ENCODE peak calls at places on chromosomes 3 and 15, in five cellular contexts. G, X, I, W and N are unnamed samples.

GRCh38 chr3:184558726-184559125 is 2.9 kb upstream of the EPHB3 start:
- DNase-seq in I (no peak), W (no peak), X (no peak), G (no peak), N (peak; percentile 4)

GRCh38 chr3:66115858-66116654 is 77.3 kb upstream of the MAGI1 start:
- DNase-seq in I (peak; percentile 71), G (peak; percentile 36), X (no peak), W (peak; percentile 98), N (no peak)

GRCh38 chr15:38130739-38131498 is 121.7 kb upstream of the SPRED1 start:
- DNase-seq in I (peak; percentile 93), W (peak; percentile 98), X (no peak), G (peak; percentile 35), N (no peak)

GRCh38 chr15:86590461-86590860 is 510.8 kb downstream of the AGBL1 start:
- DNase-seq in W (no peak), I (no peak), G (no peak), X (no peak), N (no peak)

GRCh38 chr3:100893108-100893507 is 100.1 kb downstream of the ABI3BP start:
- DNase-seq in W (peak; percentile 6), I (no peak), X (no peak), G (no peak), N (no peak)

GRCh38 chr3:137714551-137714950 is 49.6 kb upstream of the SOX14 start:
- DNase-seq in I (no peak), W (no peak), X (no peak), G (no peak), N (no peak)

GRCh38 chr3:105662326-105662725 is 206.5 kb downstream of the CBLB start:
- DNase-seq in W (no peak), I (no peak), X (no peak), G (no peak), N (no peak)

GRCh38 chr15:51366911-51367310 is 25.5 kb downstream of the GLDN start:
- DNase-seq in G (peak; percentile 35), W (peak; percentile 52), X (no peak), I (no peak), N (no peak)

GRCh38 chr3:167497903-167498302 is 24.1 kb upstream of the SERPINI2 start:
- DNase-seq in W (no peak), I (no peak), X (no peak), G (no peak), N (no peak)

GRCh38 chr3:62109534-62109933 is 263.8 kb downstream of the FEZF2 start:
- DNase-seq in X (no peak), W (peak; percentile 96), I (no peak), G (no peak), N (no peak)

DNA sequence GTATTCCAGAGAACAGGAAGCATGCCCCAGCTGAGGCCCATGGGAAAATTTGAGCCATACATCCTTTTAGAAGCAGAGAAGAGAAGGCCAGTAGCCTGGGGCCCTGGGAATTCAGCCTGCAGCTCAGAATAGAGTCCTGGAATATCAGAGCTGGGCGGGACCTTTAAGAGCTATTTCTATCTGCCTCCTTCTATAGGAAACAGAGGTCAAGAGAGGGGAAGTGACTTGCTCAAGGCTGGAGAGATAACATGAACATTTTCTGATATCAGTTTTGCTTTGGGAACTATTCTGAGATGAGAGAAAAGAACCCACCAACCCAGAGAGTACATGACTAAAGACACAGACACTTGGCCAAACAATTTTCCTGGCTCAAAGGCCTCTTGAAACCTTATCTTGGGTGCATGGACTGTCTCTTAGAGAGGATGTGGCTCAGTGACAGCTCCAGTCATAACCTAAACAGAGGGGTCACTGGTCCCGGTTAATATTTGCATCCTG is 26.0 kb downstream of the MASP1 start:
- DNase-seq in X (no peak), I (no peak), G (no peak), W (no peak), N (no peak)
- TF ChIP-seq CTCF in X (no peak), I (no peak), G (no peak), W (no peak), N (no peak)

GRCh38 chr3:50358927-50359759 is at the start of gene TMEM115:
- DNase-seq in I (peak; percentile 98), G (peak; percentile 95), X (peak; percentile 93), W (peak; percentile 99), N (no peak)
- TF ChIP-seq CTCF in I (no peak), G (no peak), X (no peak), W (no peak), N (no peak)

DNA sequence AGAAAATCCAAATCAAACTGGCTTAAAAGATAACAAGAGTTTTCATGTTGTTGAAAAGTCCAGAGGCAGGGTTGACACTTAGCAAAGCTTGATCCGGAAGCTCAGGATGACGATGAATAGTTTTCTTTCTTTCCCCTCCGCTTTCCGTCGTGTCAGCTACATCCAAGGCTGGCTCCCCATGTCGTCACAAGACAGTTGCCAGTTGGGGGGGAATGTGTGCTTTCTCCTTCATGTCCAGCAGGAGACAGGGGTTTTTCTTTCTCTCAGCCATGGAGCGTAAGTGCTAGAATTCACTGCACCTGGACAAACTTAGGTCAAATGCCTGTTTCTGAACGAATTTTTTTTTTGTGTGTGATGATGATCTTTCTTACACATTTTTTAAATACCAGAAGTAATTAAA is 273.8 kb upstream of the RGMA start:
- DNase-seq in I (no peak), W (no peak), X (peak; percentile 27), G (no peak), N (no peak)
- TF ChIP-seq CTCF in I (no peak), W (no peak), X (no peak), G (no peak), N (peak; percentile 19)

DNA sequence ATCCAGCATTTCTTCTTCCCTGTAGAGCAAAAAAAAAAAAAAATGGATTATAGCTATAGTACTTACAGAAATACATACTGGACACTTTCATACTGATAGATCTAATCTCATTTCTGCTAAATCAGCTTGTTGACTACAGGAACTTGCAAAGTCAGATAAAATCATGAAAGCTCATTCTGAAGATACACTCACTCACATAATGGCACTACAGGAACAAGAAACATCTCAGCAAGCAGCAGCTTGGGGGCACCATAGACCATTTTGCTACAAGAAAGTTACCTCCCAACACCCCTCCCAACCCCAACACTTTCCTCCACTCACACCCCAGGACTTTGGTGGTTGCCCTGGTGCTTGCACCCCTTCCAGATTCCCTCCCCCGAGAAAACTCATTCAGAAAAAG is 4.6 kb downstream of the MYH15 start:
- DNase-seq in W (no peak), I (no peak), X (no peak), G (no peak), N (no peak)
- TF ChIP-seq CTCF in W (no peak), I (no peak), X (no peak), G (no peak), N (no peak)

GRCh38 chr15:75145027-75145841 is 56.4 kb upstream of the C15orf39 start:
- DNase-seq in W (no peak), G (no peak), I (peak; percentile 74), X (no peak), N (no peak)
- TF ChIP-seq CTCF in W (no peak), G (no peak), I (no peak), X (no peak), N (peak; percentile 17)

DNA sequence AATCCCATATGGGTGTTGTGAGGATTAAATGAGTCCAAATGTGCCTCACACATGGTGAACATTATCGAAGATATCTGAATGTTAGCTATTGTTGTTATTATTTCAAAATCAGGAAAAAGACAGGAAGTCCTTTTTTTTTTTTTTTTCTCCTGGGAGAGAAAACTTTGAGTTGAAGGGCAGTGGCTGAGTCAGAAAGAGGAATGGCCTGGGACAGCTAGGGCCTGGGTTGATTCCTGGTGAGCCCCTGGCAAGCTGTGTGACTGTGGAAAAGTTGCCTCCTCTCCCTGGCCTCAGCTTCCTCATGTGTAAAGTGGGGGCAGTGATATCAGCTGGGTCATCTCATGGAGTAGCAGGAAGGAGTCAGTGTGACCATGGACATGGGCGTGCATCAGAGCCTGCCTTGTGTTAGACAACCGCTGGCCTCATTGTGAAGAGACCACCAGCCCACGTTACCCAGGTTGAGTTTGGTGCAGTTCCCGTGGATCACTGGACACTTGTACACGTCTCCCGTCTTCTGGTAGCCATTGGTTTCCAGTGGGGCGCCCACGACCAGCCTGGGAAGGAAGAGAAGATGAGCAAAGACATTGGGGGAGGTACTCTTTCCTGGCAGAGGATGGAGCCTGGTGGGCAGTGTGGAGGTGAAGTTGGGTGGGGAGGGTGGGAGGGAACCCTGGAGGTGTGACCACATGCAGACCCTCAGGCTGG is 63.1 kb downstream of the ITGA11 start:
- DNase-seq in I (peak; percentile 55), X (no peak), G (no peak), W (peak; percentile 58), N (no peak)
- TF ChIP-seq CTCF in I (no peak), X (no peak), G (no peak), W (no peak), N (no peak)